ENCODE peak calls at places on chromosomes 6 and 20, in six cellular contexts. One of them, this sample, is unnamed.

GRCh38 chr20:21498646-21499045 is 15.2 kb downstream of the NKX2-2 start:
- DNase-seq in left ventricle myocardium superior: no peak
- DNase-seq in kidney tubule cell: peak
- DNase-seq in GM13976: no peak
- DNase-seq in GM18507: no peak
- DNase-seq in stimulated activated CD4-positive, alpha-beta T cell treated with anti-CD3 and anti-CD28 coated beads, Interleukin-15, amount 100 ng/mL, for 1 hour: no peak
- DNase-seq in this sample: no peak

GRCh38 chr6:87155272-87155919 is at the start of gene ZNF292:
- DNase-seq in left ventricle myocardium superior: peak
- DNase-seq in stimulated activated CD4-positive, alpha-beta T cell treated with anti-CD3 and anti-CD28 coated beads, Interleukin-15, amount 100 ng/mL, for 1 hour: peak
- DNase-seq in GM18507: peak
- DNase-seq in GM13976: peak
- DNase-seq in kidney tubule cell: peak
- DNase-seq in this sample: peak

GRCh38 chr6:92922216-92922806 is 497.0 kb downstream of the EPHA7 start:
- DNase-seq in left ventricle myocardium superior: no peak
- DNase-seq in GM18507: no peak
- DNase-seq in GM13976: no peak
- DNase-seq in kidney tubule cell: no peak
- DNase-seq in stimulated activated CD4-positive, alpha-beta T cell treated with anti-CD3 and anti-CD28 coated beads, Interleukin-15, amount 100 ng/mL, for 1 hour: no peak
- DNase-seq in this sample: no peak

GRCh38 chr6:157859775-157860504 is 36.9 kb downstream of the SNX9 start:
- DNase-seq in GM18507: no peak
- DNase-seq in GM13976: no peak
- DNase-seq in stimulated activated CD4-positive, alpha-beta T cell treated with anti-CD3 and anti-CD28 coated beads, Interleukin-15, amount 100 ng/mL, for 1 hour: no peak
- DNase-seq in kidney tubule cell: no peak
- DNase-seq in left ventricle myocardium superior: no peak
- DNase-seq in this sample: no peak

GRCh38 chr20:33784225-33784624 is 26.9 kb upstream of the CHMP4B start:
- DNase-seq in GM13976: no peak
- DNase-seq in kidney tubule cell: no peak
- DNase-seq in left ventricle myocardium superior: no peak
- DNase-seq in stimulated activated CD4-positive, alpha-beta T cell treated with anti-CD3 and anti-CD28 coated beads, Interleukin-15, amount 100 ng/mL, for 1 hour: no peak
- DNase-seq in GM18507: no peak
- DNase-seq in this sample: no peak

GRCh38 chr6:87656857-87657256 is 45.2 kb downstream of the AKIRIN2 start:
- DNase-seq in GM18507: no peak
- DNase-seq in left ventricle myocardium superior: no peak
- DNase-seq in kidney tubule cell: no peak
- DNase-seq in stimulated activated CD4-positive, alpha-beta T cell treated with anti-CD3 and anti-CD28 coated beads, Interleukin-15, amount 100 ng/mL, for 1 hour: no peak
- DNase-seq in GM13976: no peak
- DNase-seq in this sample: no peak

GRCh38 chr6:52255434-52255833 is 11.1 kb upstream of the IL17F start:
- DNase-seq in kidney tubule cell: no peak
- DNase-seq in GM18507: no peak
- DNase-seq in GM13976: no peak
- DNase-seq in left ventricle myocardium superior: no peak
- DNase-seq in stimulated activated CD4-positive, alpha-beta T cell treated with anti-CD3 and anti-CD28 coated beads, Interleukin-15, amount 100 ng/mL, for 1 hour: no peak
- DNase-seq in this sample: no peak

GRCh38 chr20:48984575-48985219 is 61.4 kb upstream of the CSE1L start:
- DNase-seq in left ventricle myocardium superior: no peak
- DNase-seq in kidney tubule cell: no peak
- DNase-seq in GM13976: no peak
- DNase-seq in stimulated activated CD4-positive, alpha-beta T cell treated with anti-CD3 and anti-CD28 coated beads, Interleukin-15, amount 100 ng/mL, for 1 hour: no peak
- DNase-seq in GM18507: no peak
- DNase-seq in this sample: no peak

GRCh38 chr6:65071480-65071879 is 635.5 kb downstream of the EYS start:
- DNase-seq in stimulated activated CD4-positive, alpha-beta T cell treated with anti-CD3 and anti-CD28 coated beads, Interleukin-15, amount 100 ng/mL, for 1 hour: no peak
- DNase-seq in GM18507: no peak
- DNase-seq in GM13976: no peak
- DNase-seq in left ventricle myocardium superior: no peak
- DNase-seq in kidney tubule cell: no peak
- DNase-seq in this sample: no peak

GRCh38 chr20:62595491-62595890 is 46.8 kb upstream of the SLCO4A1 start:
- DNase-seq in kidney tubule cell: peak
- DNase-seq in left ventricle myocardium superior: peak
- DNase-seq in stimulated activated CD4-positive, alpha-beta T cell treated with anti-CD3 and anti-CD28 coated beads, Interleukin-15, amount 100 ng/mL, for 1 hour: no peak
- DNase-seq in GM13976: no peak
- DNase-seq in GM18507: no peak
- DNase-seq in this sample: no peak

GRCh38 chr20:5024982-5025381 is 23.7 kb upstream of the SLC23A2 start:
- DNase-seq in GM18507: no peak
- DNase-seq in kidney tubule cell: no peak
- DNase-seq in left ventricle myocardium superior: no peak
- DNase-seq in stimulated activated CD4-positive, alpha-beta T cell treated with anti-CD3 and anti-CD28 coated beads, Interleukin-15, amount 100 ng/mL, for 1 hour: no peak
- DNase-seq in GM13976: no peak
- DNase-seq in this sample: no peak

GRCh38 chr6:136550330-136551071 is at the start of gene MAP7:
- DNase-seq in GM18507: peak
- DNase-seq in stimulated activated CD4-positive, alpha-beta T cell treated with anti-CD3 and anti-CD28 coated beads, Interleukin-15, amount 100 ng/mL, for 1 hour: peak
- DNase-seq in left ventricle myocardium superior: peak
- DNase-seq in GM13976: peak
- DNase-seq in kidney tubule cell: peak
- DNase-seq in this sample: peak

GRCh38 chr6:82017316-82017715 is 230.2 kb downstream of the IBTK start:
- DNase-seq in kidney tubule cell: peak
- DNase-seq in stimulated activated CD4-positive, alpha-beta T cell treated with anti-CD3 and anti-CD28 coated beads, Interleukin-15, amount 100 ng/mL, for 1 hour: no peak
- DNase-seq in left ventricle myocardium superior: no peak
- DNase-seq in GM18507: no peak
- DNase-seq in GM13976: no peak
- DNase-seq in this sample: no peak

GRCh38 chr6:130906736-130907381 is 79.7 kb downstream of the SMLR1 start:
- DNase-seq in stimulated activated CD4-positive, alpha-beta T cell treated with anti-CD3 and anti-CD28 coated beads, Interleukin-15, amount 100 ng/mL, for 1 hour: no peak
- DNase-seq in left ventricle myocardium superior: no peak
- DNase-seq in GM18507: no peak
- DNase-seq in GM13976: no peak
- DNase-seq in kidney tubule cell: no peak
- DNase-seq in this sample: no peak

GRCh38 chr20:35281506-35282101 is 3.0 kb downstream of the EIF6 start:
- DNase-seq in GM18507: no peak
- DNase-seq in stimulated activated CD4-positive, alpha-beta T cell treated with anti-CD3 and anti-CD28 coated beads, Interleukin-15, amount 100 ng/mL, for 1 hour: no peak
- DNase-seq in GM13976: no peak
- DNase-seq in kidney tubule cell: no peak
- DNase-seq in left ventricle myocardium superior: no peak
- DNase-seq in this sample: no peak

GRCh38 chr6:142757827-142758226 is 187.1 kb downstream of the HIVEP2 start:
- DNase-seq in kidney tubule cell: no peak
- DNase-seq in left ventricle myocardium superior: no peak
- DNase-seq in GM18507: no peak
- DNase-seq in stimulated activated CD4-positive, alpha-beta T cell treated with anti-CD3 and anti-CD28 coated beads, Interleukin-15, amount 100 ng/mL, for 1 hour: no peak
- DNase-seq in GM13976: no peak
- DNase-seq in this sample: no peak

GRCh38 chr6:5723905-5724691 is 282.6 kb downstream of the NRN1 start:
- DNase-seq in kidney tubule cell: no peak
- DNase-seq in GM13976: peak
- DNase-seq in GM18507: peak
- DNase-seq in left ventricle myocardium superior: peak
- DNase-seq in stimulated activated CD4-positive, alpha-beta T cell treated with anti-CD3 and anti-CD28 coated beads, Interleukin-15, amount 100 ng/mL, for 1 hour: no peak
- DNase-seq in this sample: peak

GRCh38 chr6:31513456-31514165 is 15.2 kb upstream of the MCCD1 start:
- DNase-seq in stimulated activated CD4-positive, alpha-beta T cell treated with anti-CD3 and anti-CD28 coated beads, Interleukin-15, amount 100 ng/mL, for 1 hour: no peak
- DNase-seq in kidney tubule cell: peak
- DNase-seq in GM13976: no peak
- DNase-seq in left ventricle myocardium superior: no peak
- DNase-seq in GM18507: no peak
- DNase-seq in this sample: no peak

GRCh38 chr6:131819507-131820228 is 11.8 kb downstream of the ENPP1 start:
- DNase-seq in left ventricle myocardium superior: no peak
- DNase-seq in kidney tubule cell: peak
- DNase-seq in GM18507: no peak
- DNase-seq in GM13976: peak
- DNase-seq in stimulated activated CD4-positive, alpha-beta T cell treated with anti-CD3 and anti-CD28 coated beads, Interleukin-15, amount 100 ng/mL, for 1 hour: no peak
- DNase-seq in this sample: no peak

GRCh38 chr20:59825944-59826759 is 107.3 kb downstream of the SYCP2 start:
- DNase-seq in stimulated activated CD4-positive, alpha-beta T cell treated with anti-CD3 and anti-CD28 coated beads, Interleukin-15, amount 100 ng/mL, for 1 hour: no peak
- DNase-seq in kidney tubule cell: peak
- DNase-seq in GM18507: no peak
- DNase-seq in left ventricle myocardium superior: peak
- DNase-seq in GM13976: peak
- DNase-seq in this sample: no peak

GRCh38 chr6:84728602-84729001 is 35.8 kb downstream of the TBX18 start:
- DNase-seq in stimulated activated CD4-positive, alpha-beta T cell treated with anti-CD3 and anti-CD28 coated beads, Interleukin-15, amount 100 ng/mL, for 1 hour: no peak
- DNase-seq in left ventricle myocardium superior: no peak
- DNase-seq in GM18507: no peak
- DNase-seq in kidney tubule cell: peak
- DNase-seq in GM13976: no peak
- DNase-seq in this sample: no peak

GRCh38 chr6:31690231-31691077 is 9.6 kb upstream of the LY6G5C start:
- DNase-seq in stimulated activated CD4-positive, alpha-beta T cell treated with anti-CD3 and anti-CD28 coated beads, Interleukin-15, amount 100 ng/mL, for 1 hour: no peak
- DNase-seq in kidney tubule cell: peak
- DNase-seq in GM13976: peak
- DNase-seq in left ventricle myocardium superior: peak
- DNase-seq in GM18507: no peak
- DNase-seq in this sample: no peak

GRCh38 chr20:13297105-13297899 is 76.2 kb downstream of the ISM1 start:
- DNase-seq in GM18507: no peak
- DNase-seq in stimulated activated CD4-positive, alpha-beta T cell treated with anti-CD3 and anti-CD28 coated beads, Interleukin-15, amount 100 ng/mL, for 1 hour: no peak
- DNase-seq in GM13976: peak
- DNase-seq in kidney tubule cell: no peak
- DNase-seq in left ventricle myocardium superior: no peak
- DNase-seq in this sample: no peak

GRCh38 chr6:157668034-157668401 is 155.0 kb upstream of the SNX9 start:
- DNase-seq in left ventricle myocardium superior: no peak
- DNase-seq in kidney tubule cell: no peak
- DNase-seq in stimulated activated CD4-positive, alpha-beta T cell treated with anti-CD3 and anti-CD28 coated beads, Interleukin-15, amount 100 ng/mL, for 1 hour: no peak
- DNase-seq in GM18507: no peak
- DNase-seq in GM13976: no peak
- DNase-seq in this sample: no peak

GRCh38 chr6:119241124-119241491 is 108.5 kb downstream of the MAN1A1 start:
- DNase-seq in GM18507: no peak
- DNase-seq in GM13976: no peak
- DNase-seq in left ventricle myocardium superior: no peak
- DNase-seq in kidney tubule cell: peak
- DNase-seq in stimulated activated CD4-positive, alpha-beta T cell treated with anti-CD3 and anti-CD28 coated beads, Interleukin-15, amount 100 ng/mL, for 1 hour: no peak
- DNase-seq in this sample: no peak

GRCh38 chr6:89298680-89299450 is 16.2 kb downstream of the GABRR2 start:
- DNase-seq in kidney tubule cell: peak
- DNase-seq in stimulated activated CD4-positive, alpha-beta T cell treated with anti-CD3 and anti-CD28 coated beads, Interleukin-15, amount 100 ng/mL, for 1 hour: no peak
- DNase-seq in GM13976: no peak
- DNase-seq in GM18507: no peak
- DNase-seq in left ventricle myocardium superior: no peak
- DNase-seq in this sample: no peak

GRCh38 chr6:14713561-14713960 is 532.3 kb upstream of the JARID2 start:
- DNase-seq in GM18507: no peak
- DNase-seq in left ventricle myocardium superior: no peak
- DNase-seq in GM13976: no peak
- DNase-seq in kidney tubule cell: no peak
- DNase-seq in stimulated activated CD4-positive, alpha-beta T cell treated with anti-CD3 and anti-CD28 coated beads, Interleukin-15, amount 100 ng/mL, for 1 hour: no peak
- DNase-seq in this sample: no peak

GRCh38 chr6:136527831-136528230 is 22.4 kb downstream of the MAP7 start:
- DNase-seq in kidney tubule cell: peak
- DNase-seq in left ventricle myocardium superior: no peak
- DNase-seq in GM13976: no peak
- DNase-seq in stimulated activated CD4-positive, alpha-beta T cell treated with anti-CD3 and anti-CD28 coated beads, Interleukin-15, amount 100 ng/mL, for 1 hour: no peak
- DNase-seq in GM18507: no peak
- DNase-seq in this sample: no peak